ENCODE peak calls at places on chromosomes 7 and 10, in four cellular contexts. P is HFFc6, C is AG10803, X is psoas muscle. O is an unnamed sample.

GRCh38 chr10:130934333-130935035 is 377.0 kb downstream of the TCERG1L start:
- DNase-seq in P (no peak), C (no peak), X (no peak), O (no peak)

GRCh38 chr7:32587431-32587948 is 92.2 kb downstream of the AVL9 start:
- DNase-seq in P (peak; percentile 69), C (peak; percentile 97), X (no peak), O (no peak)

GRCh38 chr7:45178241-45179225 is 20.9 kb downstream of the RAMP3 start:
- DNase-seq in P (no peak), C (no peak), X (no peak), O (no peak)

GRCh38 chr10:96556003-96556402 is 30.8 kb downstream of the TM9SF3 start:
- DNase-seq in P (peak; percentile 25), C (no peak), X (no peak), O (no peak)

GRCh38 chr7:48512892-48513291 is 341.6 kb downstream of the ABCA13 start:
- DNase-seq in P (no peak), C (no peak), X (no peak), O (no peak)

GRCh38 chr7:22943997-22944396 is 69.9 kb downstream of the HYCC1 start:
- DNase-seq in P (peak; percentile 65), C (peak; percentile 76), X (no peak), O (no peak)

GRCh38 chr7:139572071-139572470 is 48.6 kb downstream of the CLEC2L start:
- DNase-seq in P (no peak), C (no peak), X (no peak), O (no peak)

GRCh38 chr10:117186832-117187615 is 10.3 kb upstream of the KCNK18 start:
- DNase-seq in P (peak; percentile 52), C (peak; percentile 48), X (no peak), O (peak; percentile 76)

GRCh38 chr7:110591341-110591740 is 499.6 kb upstream of the LRRN3 start:
- DNase-seq in P (peak; percentile 41), C (no peak), X (no peak), O (no peak)

GRCh38 chr10:79239275-79239779 is 107.9 kb upstream of the PPIF start:
- DNase-seq in P (peak; percentile 69), C (no peak), X (peak; percentile 52), O (no peak)

GRCh38 chr10:47410862-47411261 is 26.8 kb upstream of the ZNF488 start:
- DNase-seq in P (no peak), C (no peak), X (no peak), O (no peak)

GRCh38 chr7:106285801-106286492 is 1.2 kb upstream of the NAMPT start:
- DNase-seq in P (no peak), C (peak; percentile 30), X (no peak), O (no peak)

GRCh38 chr10:27741173-27742091 is 4.2 kb downstream of the MKX start:
- DNase-seq in P (no peak), C (no peak), X (peak; percentile 18), O (no peak)

GRCh38 chr10:121772890-121773289 is 154.9 kb downstream of the ATE1 start:
- DNase-seq in P (peak; percentile 41), C (peak; percentile 26), X (no peak), O (no peak)

GRCh38 chr7:149005427-149006344 is 22.6 kb downstream of the PDIA4 start:
- DNase-seq in P (peak; percentile 42), C (peak; percentile 65), X (peak; percentile 87), O (no peak)

GRCh38 chr7:134443396-134444070 is 15.4 kb downstream of the AKR1B1 start:
- DNase-seq in P (no peak), C (no peak), X (no peak), O (peak; percentile 59)

GRCh38 chr7:28490831-28491230 is 78.5 kb downstream of the CREB5 start:
- DNase-seq in P (no peak), C (no peak), X (no peak), O (no peak)

GRCh38 chr7:123709525-123709924 is 39.3 kb downstream of the WASL start:
- DNase-seq in P (no peak), C (peak; percentile 20), X (no peak), O (no peak)

GRCh38 chr7:80127412-80128150 is 7.0 kb upstream of the GNAI1 start:
- DNase-seq in P (no peak), C (no peak), X (no peak), O (peak; percentile 14)

GRCh38 chr7:104550362-104550761 is 222.0 kb downstream of the LHFPL3 start:
- DNase-seq in P (no peak), C (peak; percentile 2), X (no peak), O (no peak)

GRCh38 chr7:81676813-81677212 is 93.0 kb downstream of the HGF start:
- DNase-seq in P (peak; percentile 16), C (peak; percentile 62), X (no peak), O (peak; percentile 36)

GRCh38 chr10:131852823-131853609 is 47.8 kb upstream of the PPP2R2D start:
- DNase-seq in P (no peak), C (no peak), X (no peak), O (no peak)

GRCh38 chr7:157760004-157760730 is 423.4 kb downstream of the DNAJB6 start:
- DNase-seq in P (no peak), C (no peak), X (no peak), O (no peak)

GRCh38 chr10:52568309-52568708 is 204.3 kb downstream of the MBL2 start:
- DNase-seq in P (peak; percentile 78), C (peak; percentile 32), X (no peak), O (no peak)

GRCh38 chr7:4790516-4790991 is 15.1 kb downstream of the AP5Z1 start:
- DNase-seq in P (no peak), C (no peak), X (no peak), O (no peak)

GRCh38 chr10:70909326-70909935 is 21.1 kb upstream of the PCBD1 start:
- DNase-seq in P (no peak), C (no peak), X (no peak), O (no peak)

DNA sequence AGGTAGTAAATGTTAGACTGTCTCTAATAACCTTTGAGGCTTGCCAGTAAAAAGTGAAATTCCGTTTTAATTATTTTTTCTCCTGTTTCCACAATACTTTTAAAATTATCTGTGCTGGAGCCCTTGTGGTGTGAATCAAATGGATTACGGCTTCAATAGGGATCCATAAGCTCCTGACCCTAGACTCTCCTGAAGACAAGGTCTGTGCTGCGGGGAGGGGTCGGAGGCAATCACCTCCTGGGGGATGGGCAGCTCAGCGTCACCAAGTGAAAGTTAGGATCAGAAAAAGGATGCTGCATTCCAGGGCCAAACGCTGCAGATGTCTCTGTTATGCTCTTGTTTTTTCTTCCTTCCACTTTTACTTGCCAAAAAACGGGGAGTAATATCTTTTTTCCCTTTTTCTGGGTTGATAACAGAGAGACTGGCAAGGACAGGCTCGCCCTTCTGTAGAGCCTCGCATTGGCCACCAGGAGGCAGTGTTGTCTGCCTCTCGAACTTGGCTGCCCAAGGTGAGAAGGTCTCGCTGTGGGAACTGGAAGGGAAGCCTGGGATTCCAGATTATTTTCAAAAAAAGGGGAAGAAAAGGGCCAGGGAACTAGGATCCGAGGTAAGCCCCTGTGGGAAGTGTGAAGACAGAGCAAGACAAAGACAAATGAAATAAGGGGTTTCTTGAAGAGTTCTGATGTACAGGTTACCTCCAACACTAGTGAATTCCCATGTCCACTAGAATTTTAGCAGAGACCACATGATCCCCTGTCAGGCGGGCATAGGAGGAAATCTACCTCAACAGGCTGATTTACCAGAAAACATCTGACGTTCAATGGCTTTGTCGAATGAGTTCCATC is 621.9 kb downstream of the ACTR3B start:
- DNase-seq in P (no peak), C (no peak), X (no peak), O (no peak)
- TF ChIP-seq CTCF in P (peak; percentile 62), C (no peak), X (peak; percentile 43), O (peak; percentile 78)

DNA sequence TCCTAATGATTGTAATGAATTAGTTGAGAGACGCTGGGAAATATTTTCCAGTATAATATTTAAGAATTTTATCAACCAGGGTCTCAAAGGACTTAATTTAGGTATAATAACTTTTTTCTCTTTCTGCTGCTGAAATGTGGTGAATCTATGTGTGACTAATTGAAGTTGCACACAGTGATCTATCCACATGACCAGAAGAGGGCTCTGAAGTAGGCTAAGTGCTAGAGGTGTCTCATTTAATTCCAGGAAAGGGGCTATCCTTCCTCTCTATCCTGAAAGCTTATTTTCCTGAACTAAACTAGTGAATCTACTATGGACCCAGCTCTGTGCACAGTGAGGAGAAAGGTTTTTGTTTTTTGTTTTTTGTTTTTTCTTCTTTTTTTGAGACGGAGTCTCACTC is 294.4 kb upstream of the MYO3A start:
- DNase-seq in P (no peak), C (no peak), X (no peak), O (no peak)
- TF ChIP-seq CTCF in P (no peak), C (no peak), X (no peak), O (no peak)

GRCh38 chr7:141674702-141675101 is 27.3 kb downstream of the DENND11 start:
- DNase-seq in P (no peak), C (no peak), X (no peak), O (no peak)
- TF ChIP-seq CTCF in P (peak; percentile 64), C (no peak), X (peak; percentile 9), O (peak; percentile 56)

GRCh38 chr7:154857728-154858681 is 144.9 kb downstream of the PAXIP1 start:
- DNase-seq in P (no peak), C (no peak), X (no peak), O (no peak)
- TF ChIP-seq CTCF in P (no peak), C (no peak), X (no peak), O (no peak)

GRCh38 chr10:55630491-55631056 is 730.5 kb downstream of the ZWINT start:
- DNase-seq in P (no peak), C (no peak), X (no peak), O (no peak)

GRCh38 chr10:55627526-55628170 is 733.4 kb downstream of the ZWINT start:
- DNase-seq in P (no peak), C (no peak), X (no peak), O (no peak)

GRCh38 chr10:55629792-55630490 is 731.1 kb downstream of the ZWINT start:
- DNase-seq in P (no peak), C (peak; percentile 21), X (peak; percentile 18), O (no peak)

GRCh38 chr10:55628260-55628701 is 732.8 kb downstream of the ZWINT start:
- DNase-seq in P (no peak), C (no peak), X (peak; percentile 21), O (no peak)

GRCh38 chr10:55631071-55631654 is 729.9 kb downstream of the ZWINT start:
- DNase-seq in P (no peak), C (peak; percentile 21), X (peak; percentile 43), O (no peak)
- TF ChIP-seq CTCF in P (no peak), C (peak; percentile 42), X (peak; percentile 50), O (peak; percentile 63)

O was measured in foreskin keratinocyte.